ENCODE peak calls at places on chromosomes 7 and 10, in six cellular contexts. V is fibroblast of pulmonary artery; T is NCI-H1930; L is stimulated activated CD4-positive, alpha-beta T cell treated with anti-CD3 and anti-CD28 coated beads, Interleukin-2, amount 100 ng/mL, for 24 hours; R is KG1; C is BJ. U is an unnamed sample.

GRCh38 chr7:89623018-89623672 is 531.1 kb upstream of the STEAP1 start:
- DNase-seq in V (peak; percentile 56), T (no peak), L (no peak), R (peak; percentile 1), C (no peak), U (peak; percentile 21)

GRCh38 chr7:69395072-69395714 is 203.1 kb upstream of the AUTS2 start:
- DNase-seq in V (peak; percentile 43), T (no peak), L (no peak), R (no peak), C (peak; percentile 19), U (peak; percentile 76)

GRCh38 chr10:104128214-104128613 is 6.2 kb downstream of the SFR1 start:
- DNase-seq in V (peak; percentile 35), T (no peak), L (no peak), R (no peak), C (no peak), U (no peak)

GRCh38 chr7:154842608-154843007 is 160.3 kb downstream of the PAXIP1 start:
- DNase-seq in V (no peak), T (no peak), L (no peak), R (no peak), C (no peak), U (no peak)

GRCh38 chr10:130715686-130716670 is 579.8 kb downstream of the GLRX3 start:
- DNase-seq in V (no peak), T (no peak), L (no peak), R (no peak), C (no peak), U (no peak)

GRCh38 chr7:873367-874002 is 2.9 kb upstream of the GET4 start:
- DNase-seq in V (peak; percentile 87), T (peak; percentile 31), L (peak; percentile 73), R (peak; percentile 65), C (peak; percentile 30), U (peak; percentile 73)

GRCh38 chr7:139994356-139994755 is 68.4 kb downstream of the PARP12 start:
- DNase-seq in V (no peak), T (no peak), L (no peak), R (no peak), C (no peak), U (no peak)

GRCh38 chr10:11149499-11149898 is 131.8 kb downstream of the CELF2 start:
- DNase-seq in V (no peak), T (no peak), L (no peak), R (no peak), C (no peak), U (no peak)

GRCh38 chr7:130814753-130815152 is 80.7 kb upstream of the KLF14 start:
- DNase-seq in V (peak; percentile 55), T (no peak), L (no peak), R (no peak), C (no peak), U (peak; percentile 23)

GRCh38 chr7:32059289-32060045 is 10.7 kb downstream of the PDE1C start:
- DNase-seq in V (no peak), T (no peak), L (no peak), R (no peak), C (peak; percentile 76), U (no peak)

GRCh38 chr10:44662002-44662401 is 249.1 kb upstream of the TMEM72 start:
- DNase-seq in V (peak; percentile 17), T (no peak), L (no peak), R (no peak), C (no peak), U (no peak)

GRCh38 chr7:128265906-128266300 is 24.8 kb downstream of the LEP start:
- DNase-seq in V (no peak), T (no peak), L (no peak), R (no peak), C (no peak), U (no peak)

GRCh38 chr10:110269641-110270318 is 34.9 kb downstream of the SMNDC1 start:
- DNase-seq in V (peak; percentile 56), T (no peak), L (no peak), R (no peak), C (no peak), U (no peak)

GRCh38 chr10:124918906-124919305 is 23.0 kb upstream of the ZRANB1 start:
- DNase-seq in V (no peak), T (no peak), L (no peak), R (no peak), C (no peak), U (no peak)

GRCh38 chr7:123410273-123410928 is 124.0 kb downstream of the IQUB start:
- DNase-seq in V (peak; percentile 93), T (no peak), L (no peak), R (no peak), C (no peak), U (peak; percentile 73)

GRCh38 chr7:5255832-5256231 is 26.9 kb upstream of the SLC29A4 start:
- DNase-seq in V (no peak), T (no peak), L (no peak), R (no peak), C (no peak), U (no peak)

GRCh38 chr10:5292196-5292735 is 72.5 kb upstream of the UCN3 start:
- DNase-seq in V (no peak), T (no peak), L (no peak), R (no peak), C (no peak), U (no peak)

GRCh38 chr10:69684020-69684980 is 54.3 kb downstream of the FAM241B start:
- DNase-seq in V (peak; percentile 66), T (no peak), L (no peak), R (no peak), C (no peak), U (no peak)

GRCh38 chr7:1227071-1227804 is 5.4 kb upstream of the UNCX start:
- DNase-seq in V (no peak), T (no peak), L (no peak), R (no peak), C (no peak), U (no peak)

GRCh38 chr10:37975407-37975991 is 948 bp downstream of the ZNF25 start:
- DNase-seq in V (no peak), T (no peak), L (peak; percentile 19), R (no peak), C (no peak), U (peak; percentile 1)

GRCh38 chr7:38524786-38525185 is 106.4 kb downstream of the AMPH start:
- DNase-seq in V (no peak), T (no peak), L (no peak), R (no peak), C (no peak), U (no peak)

GRCh38 chr10:93113042-93113441 is 39.3 kb downstream of the CYP26A1 start:
- DNase-seq in V (no peak), T (no peak), L (no peak), R (no peak), C (no peak), U (no peak)

GRCh38 chr10:103507235-103508191 is 14.0 kb downstream of the NEURL1 start:
- DNase-seq in V (no peak), T (no peak), L (no peak), R (no peak), C (no peak), U (no peak)

GRCh38 chr7:1950066-1950622 is 280.1 kb downstream of the ELFN1 start:
- DNase-seq in V (no peak), T (no peak), L (no peak), R (no peak), C (no peak), U (no peak)

GRCh38 chr7:106367018-106367420 is 82.2 kb upstream of the NAMPT start:
- DNase-seq in V (peak; percentile 62), T (peak; percentile 4), L (no peak), R (no peak), C (no peak), U (no peak)

GRCh38 chr7:74222851-74223710 is 13.3 kb downstream of the LAT2 start:
- DNase-seq in V (no peak), T (no peak), L (no peak), R (no peak), C (no peak), U (no peak)

GRCh38 chr7:127751723-127752448 is 99.9 kb downstream of the SND1 start:
- DNase-seq in V (no peak), T (no peak), L (no peak), R (no peak), C (no peak), U (no peak)

GRCh38 chr7:40733111-40733510 is 598.3 kb downstream of the SUGCT start:
- DNase-seq in V (no peak), T (no peak), L (no peak), R (no peak), C (no peak), U (no peak)

GRCh38 chr10:94785211-94785610 is 22.7 kb downstream of the CYP2C19 start:
- DNase-seq in V (no peak), T (no peak), L (no peak), R (no peak), C (no peak), U (no peak)

GRCh38 chr7:141754939-141755338 is 9.0 kb upstream of the TAS2R3 start:
- DNase-seq in V (peak; percentile 30), T (peak; percentile 11), L (no peak), R (no peak), C (no peak), U (no peak)

GRCh38 chr7:106964455-106964854 is 80.0 kb upstream of the PRKAR2B start:
- DNase-seq in V (no peak), T (peak; percentile 65), L (no peak), R (no peak), C (no peak), U (no peak)

GRCh38 chr7:95322874-95323273 is 1.5 kb downstream of the PON1 start:
- DNase-seq in V (no peak), T (no peak), L (no peak), R (no peak), C (no peak), U (no peak)

GRCh38 chr10:21467633-21468032 is 57.8 kb downstream of the SKIDA1 start:
- DNase-seq in V (no peak), T (no peak), L (no peak), R (no peak), C (no peak), U (no peak)

GRCh38 chr7:6278749-6279310 is 6.4 kb upstream of the CYTH3 start:
- DNase-seq in V (no peak), T (no peak), L (no peak), R (no peak), C (no peak), U (no peak)

GRCh38 chr7:92668564-92668963 is 78.4 kb upstream of the FAM133B start:
- DNase-seq in V (no peak), T (no peak), L (no peak), R (no peak), C (no peak), U (no peak)

GRCh38 chr10:43727935-43728334 is 79.3 kb upstream of the ZNF32 start:
- DNase-seq in V (no peak), T (no peak), L (no peak), R (no peak), C (no peak), U (no peak)

GRCh38 chr10:67452892-67453291 is 243.1 kb downstream of the CTNNA3 start:
- DNase-seq in V (no peak), T (no peak), L (no peak), R (no peak), C (no peak), U (no peak)

GRCh38 chr7:25710954-25711353 is 441.0 kb upstream of the NFE2L3 start:
- DNase-seq in V (no peak), T (no peak), L (no peak), R (no peak), C (no peak), U (no peak)

GRCh38 chr10:113788604-113789083 is 37.2 kb downstream of the PLEKHS1 start:
- DNase-seq in V (peak; percentile 95), T (no peak), L (no peak), R (no peak), C (peak; percentile 85), U (peak; percentile 90)

U was measured in fibroblast of the conjunctiva.